ENCODE peak calls at places on chromosomes 4 and X, in five cellular contexts. L, C, Q, E and Z are unnamed samples.

GRCh38 chr4:138736362-138736761 is 279.2 kb upstream of the NOCT start:
- DNase-seq in E (peak; percentile 37), Q (no peak), C (peak; percentile 45), L (no peak), Z (no peak)

GRCh38 chrX:77087529-77088169 is 359.5 kb upstream of the FGF16 start:
- DNase-seq in E (peak; percentile 4), Q (no peak), C (peak; percentile 58), L (no peak), Z (peak; percentile 59)

GRCh38 chr4:189021831-189022230 is 882.6 kb downstream of the TRIML1 start:
- DNase-seq in Q (no peak), L (no peak), C (no peak), E (no peak), Z (no peak)

GRCh38 chrX:40244980-40245379 is 147.2 kb upstream of the BCOR start:
- DNase-seq in C (no peak), L (no peak), Q (no peak), E (no peak), Z (no peak)

GRCh38 chr4:128840711-128841318 is 31.3 kb downstream of the JADE1 start:
- DNase-seq in L (no peak), E (no peak), C (no peak), Q (no peak), Z (no peak)

GRCh38 chrX:120244395-120244734 is 6.2 kb upstream of the ZBTB33 start:
- DNase-seq in C (no peak), L (no peak), Q (no peak), E (no peak), Z (no peak)

GRCh38 chrX:10173331-10173900 is 16.6 kb downstream of the CLCN4 start:
- DNase-seq in E (peak; percentile 85), Q (no peak), L (peak; percentile 29), C (peak; percentile 91), Z (peak; percentile 81)

GRCh38 chr4:100988876-100989275 is 358.4 kb downstream of the PPP3CA start:
- DNase-seq in Q (no peak), C (peak; percentile 23), E (no peak), L (no peak), Z (no peak)

GRCh38 chr4:7073526-7074390 is 5.9 kb upstream of the GRPEL1 start:
- DNase-seq in E (no peak), L (no peak), Q (no peak), C (peak; percentile 30), Z (no peak)

GRCh38 chr4:100736651-100737450 is 219.0 kb upstream of the EMCN start:
- DNase-seq in C (peak; percentile 92), Q (no peak), E (peak; percentile 87), L (peak; percentile 60), Z (peak; percentile 3)

GRCh38 chrX:12115377-12115776 is 22.9 kb upstream of the FRMPD4 start:
- DNase-seq in L (no peak), E (no peak), C (no peak), Q (no peak), Z (no peak)

GRCh38 chrX:154539077-154539476 is 7.6 kb downstream of the G6PD start:
- DNase-seq in Q (no peak), L (no peak), E (no peak), C (no peak), Z (no peak)

GRCh38 chr4:4446434-4446833 is 59.5 kb downstream of the NSG1 start:
- DNase-seq in C (no peak), Q (no peak), E (no peak), L (no peak), Z (no peak)

GRCh38 chr4:162229670-162230069 is 65.9 kb upstream of the FSTL5 start:
- DNase-seq in L (no peak), Q (no peak), C (peak; percentile 3), E (no peak), Z (no peak)

GRCh38 chr4:163380703-163381102 is 37.0 kb downstream of the NPY5R start:
- DNase-seq in C (no peak), Q (no peak), L (no peak), E (no peak), Z (no peak)

GRCh38 chr4:17189322-17189721 is 290.9 kb upstream of the LDB2 start:
- DNase-seq in Q (no peak), C (peak; percentile 76), E (no peak), L (peak; percentile 69), Z (no peak)

GRCh38 chrX:65690057-65690855 is 22.8 kb downstream of the MSN start:
- DNase-seq in L (no peak), Q (no peak), E (no peak), C (peak; percentile 68), Z (no peak)

GRCh38 chr4:168374772-168375523 is 56.4 kb upstream of the DDX60 start:
- DNase-seq in E (no peak), L (no peak), C (no peak), Q (no peak), Z (no peak)

GRCh38 chr4:15167743-15168142 is 165.5 kb downstream of the CPEB2 start:
- DNase-seq in L (no peak), C (no peak), E (no peak), Q (no peak), Z (no peak)

GRCh38 chr4:2891294-2891693 is 47.6 kb downstream of the ADD1 start:
- DNase-seq in Q (no peak), L (no peak), E (no peak), C (peak; percentile 60), Z (no peak)

GRCh38 chrX:153621949-153622598 is 23.1 kb upstream of the CCNQ start:
- DNase-seq in E (no peak), L (no peak), C (no peak), Q (no peak), Z (no peak)

GRCh38 chr4:85147481-85148076 is 181.1 kb upstream of the WDFY3 start:
- DNase-seq in Q (no peak), C (peak; percentile 73), L (peak; percentile 22), E (peak; percentile 45), Z (peak; percentile 45)

GRCh38 chr4:38560763-38561558 is 103.0 kb upstream of the KLF3 start:
- DNase-seq in Q (no peak), C (no peak), E (no peak), L (no peak), Z (no peak)

GRCh38 chrX:12896935-12897334 is 9.5 kb upstream of the TLR8 start:
- DNase-seq in L (no peak), Q (no peak), E (no peak), C (no peak), Z (no peak)

GRCh38 chr4:56906534-56906933 is 1.2 kb upstream of the REST start:
- DNase-seq in E (no peak), C (no peak), L (no peak), Q (no peak), Z (no peak)

GRCh38 chr4:180057891-180058643 is 2185.1 kb upstream of the TENM3 start:
- DNase-seq in L (no peak), E (no peak), C (peak; percentile 17), Q (peak; percentile 11), Z (no peak)

GRCh38 chrX:132488092-132488749 is 617 bp downstream of the MBNL3 start:
- DNase-seq in Q (no peak), C (peak; percentile 21), L (no peak), E (no peak), Z (no peak)

GRCh38 chr4:83947811-83948210 is 411.9 kb downstream of the GPAT3 start:
- DNase-seq in E (no peak), C (no peak), Q (no peak), L (no peak), Z (no peak)

GRCh38 chr4:112423591-112423990 is 92.4 kb downstream of the NEUROG2 start:
- DNase-seq in E (no peak), Q (no peak), C (peak; percentile 4), L (no peak), Z (no peak)

GRCh38 chrX:101347859-101348451 is 587 bp downstream of the TIMM8A start:
- DNase-seq in L (no peak), E (no peak), C (peak; percentile 5), Q (no peak), Z (no peak)

GRCh38 chrX:81957318-81957717 is 755.4 kb downstream of the SH3BGRL start:
- DNase-seq in L (no peak), E (no peak), C (no peak), Q (no peak), Z (no peak)

GRCh38 chr4:142777045-142777743 is 68.9 kb downstream of the INPP4B start:
- DNase-seq in E (no peak), C (no peak), Q (no peak), L (no peak), Z (no peak)

GRCh38 chr4:153649572-153649991 is 34.5 kb upstream of the TLR2 start:
- DNase-seq in L (no peak), C (peak; percentile 17), E (no peak), Q (no peak), Z (no peak)

GRCh38 chr4:95013236-95013635 is 255.5 kb downstream of the BMPR1B start:
- DNase-seq in Q (no peak), L (no peak), E (no peak), C (peak; percentile 32), Z (peak; percentile 29)